ENCODE peak calls at places on chromosomes 5 and 9, in seven cellular contexts. A, G, E, S, X, Q and Z are unnamed samples.

GRCh38 chr9:113711251-113711650 is 164.9 kb upstream of the ZNF618 start:
- DNase-seq in A (no peak), G (no peak), E (no peak), S (no peak), X (no peak), Q (no peak), Z (no peak)

GRCh38 chr9:1100945-1101344 is 50.8 kb downstream of the DMRT2 start:
- DNase-seq in A (peak; percentile 57), G (no peak), E (no peak), S (no peak), X (peak; percentile 41), Q (peak; percentile 65), Z (no peak)

GRCh38 chr5:123720339-123720738 is 208.4 kb downstream of the CSNK1G3 start:
- DNase-seq in A (no peak), G (no peak), E (no peak), S (no peak), X (no peak), Q (no peak), Z (no peak)

GRCh38 chr5:158979749-158980521 is 119.8 kb downstream of the EBF1 start:
- DNase-seq in A (no peak), G (peak; percentile 18), E (peak; percentile 58), S (no peak), X (peak; percentile 38), Q (peak; percentile 62), Z (no peak)

GRCh38 chr5:171946382-171946781 is 60.1 kb downstream of the FBXW11 start:
- DNase-seq in A (peak; percentile 2), G (peak; percentile 54), E (no peak), S (no peak), X (no peak), Q (peak; percentile 25), Z (no peak)

GRCh38 chr5:52811067-52811749 is 23.5 kb downstream of the ITGA1 start:
- DNase-seq in A (no peak), G (peak; percentile 17), E (peak; percentile 45), S (no peak), X (no peak), Q (peak; percentile 49), Z (no peak)

GRCh38 chr5:28408186-28408585 is 1369.8 kb upstream of the CDH9 start:
- DNase-seq in A (no peak), G (peak; percentile 89), E (peak; percentile 94), S (no peak), X (no peak), Q (peak; percentile 96), Z (no peak)

GRCh38 chr9:70413427-70413797 is 1.0 kb downstream of the KLF9 start:
- DNase-seq in A (no peak), G (no peak), E (no peak), S (peak; percentile 45), X (no peak), Q (no peak), Z (peak; percentile 78)

GRCh38 chr9:115118471-115119156 is 657 bp upstream of the TNC start:
- DNase-seq in A (peak; percentile 79), G (peak; percentile 93), E (peak; percentile 94), S (no peak), X (peak; percentile 75), Q (peak; percentile 96), Z (peak; percentile 89)

GRCh38 chr9:137300607-137301085 is 1.4 kb downstream of the NRARP start:
- DNase-seq in A (no peak), G (no peak), E (no peak), S (no peak), X (no peak), Q (no peak), Z (no peak)

GRCh38 chr9:130845901-130846381 is 10.9 kb downstream of the ABL1 start:
- DNase-seq in A (no peak), G (peak; percentile 52), E (peak; percentile 91), S (no peak), X (no peak), Q (peak; percentile 15), Z (no peak)

GRCh38 chr9:35079041-35079425 is 709 bp downstream of the FANCG start:
- DNase-seq in A (no peak), G (no peak), E (no peak), S (no peak), X (no peak), Q (no peak), Z (no peak)

GRCh38 chr5:86880785-86881492 is 263.2 kb downstream of the COX7C start:
- DNase-seq in A (peak; percentile 65), G (peak; percentile 65), E (peak; percentile 86), S (no peak), X (peak; percentile 34), Q (peak; percentile 96), Z (no peak)

GRCh38 chr5:11997942-11998341 is 93.7 kb upstream of the CTNND2 start:
- DNase-seq in A (no peak), G (no peak), E (no peak), S (no peak), X (no peak), Q (no peak), Z (no peak)

GRCh38 chr5:1151316-1151715 is 39.5 kb upstream of the SLC12A7 start:
- DNase-seq in A (no peak), G (no peak), E (no peak), S (no peak), X (no peak), Q (no peak), Z (no peak)

GRCh38 chr5:1568201-1568979 is 44.6 kb upstream of the LPCAT1 start:
- DNase-seq in A (no peak), G (peak; percentile 63), E (peak; percentile 85), S (no peak), X (no peak), Q (peak; percentile 90), Z (peak; percentile 72)

GRCh38 chr5:74433255-74434123 is 207.0 kb downstream of the ENC1 start:
- DNase-seq in A (no peak), G (peak; percentile 97), E (peak; percentile 90), S (no peak), X (no peak), Q (peak; percentile 8), Z (no peak)

GRCh38 chr9:132943677-132944293 is 631 bp downstream of the TSC1 start:
- DNase-seq in A (no peak), G (no peak), E (no peak), S (no peak), X (no peak), Q (no peak), Z (no peak)

GRCh38 chr5:118354806-118355205 is 633.5 kb downstream of the DTWD2 start:
- DNase-seq in A (no peak), G (peak; percentile 13), E (no peak), S (no peak), X (no peak), Q (no peak), Z (no peak)

GRCh38 chr9:115923903-115924668 is 229.5 kb upstream of the PAPPA start:
- DNase-seq in A (no peak), G (no peak), E (peak; percentile 87), S (no peak), X (no peak), Q (peak; percentile 50), Z (no peak)

GRCh38 chr5:120464627-120465280 is 654 bp downstream of the PRR16 start:
- DNase-seq in A (no peak), G (peak; percentile 26), E (peak; percentile 65), S (no peak), X (peak; percentile 47), Q (peak; percentile 25), Z (peak; percentile 59)

GRCh38 chr5:172901788-172902496 is 57.3 kb upstream of the RPL26L1 start:
- DNase-seq in A (no peak), G (peak; percentile 54), E (peak; percentile 66), S (no peak), X (no peak), Q (peak; percentile 46), Z (no peak)

GRCh38 chr9:84170521-84171141 is 169.9 kb downstream of the SLC28A3 start:
- DNase-seq in A (no peak), G (peak; percentile 76), E (peak; percentile 98), S (no peak), X (peak; percentile 52), Q (peak; percentile 36), Z (peak; percentile 58)

GRCh38 chr9:128091571-128091970 is 23.5 kb downstream of the SLC25A25 start:
- DNase-seq in A (no peak), G (no peak), E (no peak), S (no peak), X (no peak), Q (no peak), Z (no peak)

GRCh38 chr9:99326112-99326916 is 104.2 kb downstream of the SEC61B start:
- DNase-seq in A (no peak), G (no peak), E (peak; percentile 22), S (no peak), X (no peak), Q (peak; percentile 13), Z (no peak)

GRCh38 chr9:108104991-108105390 is 615.4 kb upstream of the KLF4 start:
- DNase-seq in A (no peak), G (peak; percentile 55), E (no peak), S (no peak), X (no peak), Q (no peak), Z (no peak)
- H3K4me1 ChIP-seq in A (no peaks in the 10 kb centered on the region), G (peaks cover 9% of the 10 kb centered on the region), E (no peaks in the 10 kb centered on the region), S (no peaks in the 10 kb centered on the region), X (no peaks in the 10 kb centered on the region), Q (peaks cover 6% of the 10 kb centered on the region), Z (peaks cover 8% of the 10 kb centered on the region)

DNA sequence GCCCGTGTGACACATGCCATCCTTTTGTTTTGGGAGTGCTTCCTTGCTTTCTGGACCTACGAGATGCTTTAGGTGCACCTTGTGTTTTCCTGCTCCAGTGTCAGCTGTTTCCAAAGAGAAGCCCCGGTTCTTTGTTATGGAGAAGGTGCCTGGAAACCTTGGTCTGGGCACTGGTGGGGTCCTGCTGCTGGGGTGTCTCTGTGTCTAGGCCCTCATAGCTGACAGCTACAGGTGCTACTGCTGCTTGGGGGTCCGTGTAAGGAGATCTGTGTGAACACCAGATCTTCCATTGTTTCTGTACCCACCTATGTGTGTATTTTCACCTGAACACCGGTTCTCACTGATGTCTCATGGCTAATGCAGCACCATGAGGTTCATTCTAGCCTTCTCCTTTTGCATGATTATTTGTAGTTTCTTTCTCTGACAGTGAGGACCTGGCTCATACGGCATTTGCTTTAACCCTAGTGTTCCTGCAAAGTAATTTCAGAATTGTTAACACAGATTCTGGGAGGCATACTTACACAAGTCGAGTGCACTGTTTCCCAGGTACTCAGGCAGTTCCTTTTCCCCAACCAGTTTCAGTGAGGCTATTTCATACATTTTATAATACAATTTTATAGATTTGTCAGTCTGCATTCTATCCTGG is 13.2 kb upstream of the FAM120AOS start:
- DNase-seq in A (no peak), G (no peak), E (no peak), S (no peak), X (no peak), Q (no peak), Z (no peak)
- H3K4me1 ChIP-seq in A (peaks cover 6% of the 10 kb centered on the region), G (peaks cover 33% of the 10 kb centered on the region), E (peaks cover 5% of the 10 kb centered on the region), S (peaks cover 33% of the 10 kb centered on the region), X (peaks cover 93% of the 10 kb centered on the region), Q (peaks cover 25% of the 10 kb centered on the region), Z (peaks cover 52% of the 10 kb centered on the region)

GRCh38 chr9:129370770-129371169 is 192.7 kb upstream of the IER5L start:
- DNase-seq in A (no peak), G (no peak), E (no peak), S (no peak), X (no peak), Q (no peak), Z (no peak)
- H3K4me1 ChIP-seq in A (no peaks in the 10 kb centered on the region), G (peaks cover 6% of the 10 kb centered on the region), E (no peaks in the 10 kb centered on the region), S (no peaks in the 10 kb centered on the region), X (no peaks in the 10 kb centered on the region), Q (no peaks in the 10 kb centered on the region), Z (no peaks in the 10 kb centered on the region)

DNA sequence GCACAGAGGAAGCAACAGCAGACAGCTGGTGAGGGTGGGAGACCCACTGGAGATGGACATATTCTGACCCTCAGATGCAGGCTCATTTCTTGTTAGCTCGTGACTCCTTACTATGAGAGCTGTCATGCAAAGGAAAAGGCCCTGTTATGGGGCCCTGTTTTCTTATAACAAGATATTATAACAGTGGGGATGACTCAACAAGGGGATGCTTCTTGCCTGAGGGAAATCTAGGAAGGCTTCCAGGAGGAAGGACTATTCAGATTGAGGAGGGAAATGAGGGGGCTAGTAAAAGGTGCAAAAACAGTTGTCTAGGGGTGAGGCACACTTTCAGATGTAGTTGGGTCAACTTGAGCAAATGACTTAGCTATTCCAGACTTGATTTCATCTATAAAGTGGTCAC is 83.0 kb downstream of the DAB2IP start:
- DNase-seq in A (no peak), G (no peak), E (no peak), S (no peak), X (no peak), Q (no peak), Z (no peak)
- H3K4me1 ChIP-seq in A (peaks cover 39% of the 10 kb centered on the region), G (peaks cover 24% of the 10 kb centered on the region), E (peaks cover 26% of the 10 kb centered on the region), S (no peaks in the 10 kb centered on the region), X (peaks cover 64% of the 10 kb centered on the region), Q (no peaks in the 10 kb centered on the region), Z (peaks cover 32% of the 10 kb centered on the region)